ENCODE peak calls at places on chromosomes 1 and 21, in four cellular contexts. Q is endodermal cell, B is HCT116, A is PC-3. S is an unnamed sample. For H3K4me1, the result is how much of the 10 kb centered on the place peaks cover.

GRCh38 chr1:10319750-10320149 is 79.1 kb upstream of the PGD start:
- DNase-seq in B (no peak), A (no peak), Q (no peak), S (no peak)

GRCh38 chr1:201648066-201648910 is 109.4 kb downstream of the NAV1 start:
- DNase-seq in Q (peak), B (no peak), A (peak), S (no peak)

GRCh38 chr1:43978551-43979260 is at the start of gene B4GALT2:
- DNase-seq in A (peak), B (no peak), Q (peak), S (no peak)

GRCh38 chr1:174049514-174049913 is 27.4 kb upstream of the RC3H1 start:
- DNase-seq in B (no peak), Q (no peak), A (no peak), S (no peak)

GRCh38 chr21:37452222-37452621 is 85.6 kb downstream of the DYRK1A start:
- DNase-seq in Q (no peak), B (no peak), A (no peak), S (no peak)

GRCh38 chr1:241396747-241397691 is 40.0 kb upstream of the RGS7 start:
- DNase-seq in B (no peak), A (peak), Q (no peak), S (no peak)

GRCh38 chr1:206490643-206491421 is 16.5 kb upstream of the RASSF5 start:
- DNase-seq in Q (no peak), A (no peak), B (no peak), S (no peak)

GRCh38 chr1:9691108-9691445 is 39.5 kb downstream of the PIK3CD start:
- DNase-seq in Q (no peak), A (peak), B (no peak), S (no peak)

GRCh38 chr1:206953626-206954025 is 7.4 kb upstream of the PIGR start:
- DNase-seq in A (no peak), Q (no peak), B (no peak), S (no peak)

GRCh38 chr1:116167625-116168276 is 56.6 kb downstream of the MAB21L3 start:
- DNase-seq in B (no peak), Q (peak), A (no peak), S (no peak)

GRCh38 chr1:151325646-151326429 is 1.4 kb downstream of the PI4KB start:
- DNase-seq in A (peak), Q (no peak), B (no peak), S (no peak)

GRCh38 chr1:209431813-209432442 is 151.6 kb upstream of the CAMK1G start:
- DNase-seq in A (no peak), B (no peak), Q (no peak), S (no peak)

GRCh38 chr1:207807395-207808321 is 55.8 kb downstream of the CD46 start:
- DNase-seq in Q (peak), A (no peak), B (no peak), S (no peak)

GRCh38 chr1:37478890-37479254 is 4.5 kb downstream of the ZC3H12A start:
- DNase-seq in B (no peak), Q (no peak), A (peak), S (peak)

GRCh38 chr1:87389546-87389945 is 60.9 kb downstream of the LMO4 start:
- DNase-seq in Q (no peak), B (no peak), A (no peak), S (no peak)

GRCh38 chr1:37036667-37037053 is 2.3 kb upstream of the GRIK3 start:
- DNase-seq in A (no peak), B (no peak), Q (peak), S (no peak)

GRCh38 chr1:56304975-56305374 is 274.4 kb downstream of the PLPP3 start:
- DNase-seq in Q (no peak), A (no peak), B (no peak), S (no peak)

GRCh38 chr1:94285026-94285654 is 47.8 kb upstream of the ARHGAP29 start:
- DNase-seq in B (no peak), A (peak), Q (no peak), S (no peak)

GRCh38 chr1:42957229-42957879 is 1.3 kb downstream of the SLC2A1 start:
- DNase-seq in Q (no peak), B (no peak), A (no peak), S (no peak)

GRCh38 chr1:154999651-155000474 is 2.7 kb upstream of the ZBTB7B start:
- DNase-seq in Q (peak), B (no peak), A (peak), S (no peak)

GRCh38 chr1:203520315-203520714 is 26.4 kb downstream of the OPTC start:
- DNase-seq in A (no peak), B (no peak), Q (peak), S (no peak)

GRCh38 chr1:20375563-20375962 is 84.9 kb downstream of the VWA5B1 start:
- DNase-seq in B (no peak), A (peak), Q (no peak), S (no peak)

GRCh38 chr1:2609271-2610035 is 22.9 kb downstream of the PRXL2B start:
- DNase-seq in Q (peak), B (no peak), A (no peak), S (no peak)

GRCh38 chr1:210448293-210448892 is 119.7 kb downstream of the HHAT start:
- DNase-seq in Q (peak), A (peak), B (peak), S (no peak)

GRCh38 chr1:38123356-38123755 is 76.8 kb upstream of the POU3F1 start:
- DNase-seq in Q (peak), B (no peak), A (peak), S (no peak)

GRCh38 chr1:169588785-169589485 is 2.7 kb upstream of the F5 start:
- DNase-seq in A (peak), B (no peak), Q (no peak), S (no peak)

DNA sequence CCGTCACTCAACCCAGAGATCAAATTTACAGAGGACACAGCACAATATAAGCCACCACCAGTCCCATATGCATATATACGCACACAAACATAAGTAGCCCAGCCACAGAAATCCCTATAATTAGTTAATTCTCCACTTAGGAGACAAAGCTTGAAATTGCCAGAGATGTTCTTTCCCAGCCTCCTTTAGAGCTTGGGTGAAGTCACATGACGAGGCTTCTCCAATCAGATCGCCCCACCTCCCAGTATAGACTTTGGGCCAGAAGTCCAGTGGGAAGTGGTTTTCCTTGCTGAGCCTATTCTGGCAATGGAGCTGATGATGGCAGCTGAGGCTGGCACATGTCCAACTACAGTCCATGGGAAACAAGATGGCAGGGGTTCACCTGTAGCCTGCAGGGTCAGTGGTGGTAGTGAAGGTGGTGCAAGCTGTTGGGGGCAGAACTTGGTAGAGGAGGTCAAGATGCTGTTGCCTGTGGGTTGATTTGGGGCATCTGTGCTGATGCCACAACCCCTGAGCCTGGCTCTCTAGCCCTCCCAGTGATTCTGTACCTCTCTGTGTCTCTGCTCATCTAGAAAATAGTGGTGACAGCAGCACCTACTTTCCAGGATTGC is 535.9 kb downstream of the MATN1 start:
- DNase-seq in Q (peak), A (no peak), B (no peak), S (no peak)
- H3K9ac ChIP-seq in Q (no peak), A (no peak), B (no peak), S (no peak)

GRCh38 chr1:92184632-92185031 is 33.1 kb upstream of the C1orf146 start:
- DNase-seq in A (peak), Q (no peak), B (no peak), S (no peak)
- H3K4me1 ChIP-seq in A (under half), Q (under half), B (under half), S (under half)

GRCh38 chr1:180482425-180483275 is 19.7 kb downstream of the ACBD6 start:
- DNase-seq in A (peak), B (no peak), Q (no peak), S (peak)
- H3K9ac ChIP-seq in A (no peak), B (no peak), Q (no peak), S (no peak)

GRCh38 chr1:23525558-23526174 is 5.4 kb downstream of the E2F2 start:
- DNase-seq in Q (no peak), B (no peak), A (no peak), S (no peak)

GRCh38 chr1:23528245-23528978 is 2.6 kb downstream of the E2F2 start:
- DNase-seq in B (peak), Q (no peak), A (peak), S (no peak)

GRCh38 chr1:23524716-23525401 is 6.2 kb downstream of the E2F2 start:
- DNase-seq in Q (no peak), A (peak), B (no peak), S (no peak)

GRCh38 chr1:23527366-23527765 is 3.7 kb downstream of the E2F2 start:
- DNase-seq in B (no peak), A (no peak), Q (no peak), S (no peak)

DNA sequence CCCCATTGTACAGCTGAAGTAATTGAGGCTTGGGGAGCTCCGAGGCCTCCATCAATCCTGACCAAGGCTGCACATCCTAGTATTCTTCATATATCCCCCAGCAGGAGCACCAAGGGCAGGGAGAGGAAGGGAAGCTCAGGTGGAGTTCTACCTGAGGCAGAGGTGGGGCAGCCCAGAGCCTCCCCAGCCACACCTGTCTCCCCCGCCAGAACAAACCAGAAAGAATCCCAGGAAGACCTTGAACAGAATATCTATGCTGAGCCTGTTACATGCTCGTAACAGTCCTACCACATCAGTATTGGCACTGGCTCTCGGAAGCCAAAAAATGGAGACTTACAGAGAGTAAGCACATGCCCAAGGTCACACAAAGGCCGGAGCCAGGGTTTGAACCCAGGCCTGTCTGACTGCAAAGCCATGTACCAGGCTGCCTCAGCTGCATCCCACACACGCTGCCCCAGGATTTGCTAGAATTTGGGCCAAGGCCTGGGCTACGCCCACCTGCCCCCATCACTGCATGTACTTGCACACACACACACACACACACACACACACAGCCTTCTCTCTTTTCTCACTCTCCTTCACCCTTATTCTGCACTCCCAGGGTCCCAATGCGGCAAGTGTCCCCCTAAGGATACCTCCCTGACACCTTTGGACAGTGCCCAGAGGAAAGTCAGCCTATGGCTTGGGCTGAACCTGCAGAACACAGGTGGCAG is 4.5 kb downstream of the E2F2 start:
- DNase-seq in B (no peak), Q (no peak), A (no peak), S (no peak)
- H3K4me1 ChIP-seq in B (half or more), Q (under half), A (half or more), S (under half)

S was measured in keratinocyte.